ENCODE peak calls at places on chromosomes 16 and 17, in four cellular contexts. D is K562, H is GM12878, P is HepG2. E is an unnamed sample.

GRCh38 chr17:16912021-16912962 is 59.6 kb downstream of the TNFRSF13B start:
- DNase-seq in P (no peak), H (no peak), D (no peak), E (no peak)

GRCh38 chr16:4010225-4011158 is 105.8 kb downstream of the ADCY9 start:
- DNase-seq in P (no peak), D (no peak), H (no peak), E (no peak)

GRCh38 chr17:50097455-50097854 is 2.3 kb downstream of the PDK2 start:
- DNase-seq in H (no peak), P (no peak), D (no peak), E (no peak)

GRCh38 chr16:14309001-14309886 is 238.1 kb downstream of the MRTFB start:
- DNase-seq in D (no peak), H (no peak), P (no peak), E (no peak)

GRCh38 chr16:49464093-49464492 is 90.5 kb downstream of the C16orf78 start:
- DNase-seq in H (no peak), D (no peak), P (no peak), E (no peak)

GRCh38 chr17:3544365-3544764 is 13.2 kb downstream of the TRPV3 start:
- DNase-seq in H (no peak), P (no peak), D (no peak), E (no peak)

GRCh38 chr17:77328823-77329740 is 188.3 kb downstream of the SEC14L1 start:
- DNase-seq in H (no peak), D (no peak), P (no peak), E (no peak)

GRCh38 chr16:57017251-57017650 is 27.9 kb downstream of the NLRC5 start:
- DNase-seq in H (no peak), D (no peak), P (no peak), E (no peak)

GRCh38 chr16:649646-650045 is 481 bp downstream of the WDR90 start:
- DNase-seq in D (no peak), P (no peak), H (no peak), E (peak; percentile 74)

GRCh38 chr17:63640038-63640437 is 17.8 kb downstream of the MAP3K3 start:
- DNase-seq in D (no peak), P (no peak), H (no peak), E (no peak)

GRCh38 chr17:43410557-43411368 is 12.0 kb downstream of the ARL4D start:
- DNase-seq in D (no peak), P (no peak), H (no peak), E (no peak)

GRCh38 chr17:43409131-43409530 is 10.3 kb downstream of the ARL4D start:
- DNase-seq in D (no peak), H (no peak), P (no peak), E (no peak)

GRCh38 chr17:43403846-43404245 is 5.1 kb downstream of the ARL4D start:
- DNase-seq in P (no peak), D (peak; percentile 29), H (no peak), E (peak; percentile 73)

GRCh38 chr17:43405861-43406260 is 7.1 kb downstream of the ARL4D start:
- DNase-seq in H (no peak), P (no peak), D (no peak), E (no peak)

GRCh38 chr17:43406676-43407645 is 8.2 kb downstream of the ARL4D start:
- DNase-seq in P (no peak), D (no peak), H (no peak), E (no peak)
- H2AFZ ChIP-seq in P (no peak overlapping the region), D (no peak overlapping the region), H (no peak overlapping the region), E (peak overlapping the region; percentile 68)

DNA sequence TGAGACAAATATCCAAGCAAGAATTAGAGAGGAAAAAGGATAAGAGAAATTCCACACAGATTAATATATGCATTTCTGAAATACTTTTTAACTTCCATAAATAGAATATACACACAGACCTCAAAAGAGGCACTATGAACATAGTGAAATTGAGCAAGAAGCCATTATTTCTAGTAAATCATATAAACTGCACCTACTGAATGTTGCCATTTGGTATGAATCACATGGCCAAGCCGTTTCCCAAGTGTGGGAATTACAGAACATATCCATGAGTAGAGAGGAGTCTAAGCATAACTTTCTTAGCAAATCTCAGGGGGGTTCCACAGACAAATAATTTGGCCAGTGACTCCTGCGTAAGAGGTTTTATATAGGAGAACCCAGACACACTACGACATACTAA is 83.9 kb upstream of the PLEKHM1 start:
- DNase-seq in D (peak; percentile 8), P (no peak), H (no peak), E (no peak)
- TF ChIP-seq FOXM1 in D (no peak), P (no peak), H (no peak), E (no peak)

GRCh38 chr16:66850115-66850815 is 6.1 kb downstream of the CA7 start:
- DNase-seq in P (no peak), H (no peak), D (no peak), E (no peak)
- TF ChIP-seq YY1 in P (no peak), H (no peak), D (no peak), E (no peak)

GRCh38 chr17:32847977-32848376 is 28.9 kb downstream of the MYO1D start:
- DNase-seq in P (no peak), H (no peak), D (no peak), E (no peak)

GRCh38 chr17:32849879-32850278 is 27.0 kb downstream of the MYO1D start:
- DNase-seq in D (no peak), P (no peak), H (no peak), E (no peak)

GRCh38 chr17:32840241-32840640 is 36.7 kb downstream of the MYO1D start:
- DNase-seq in P (no peak), D (no peak), H (no peak), E (peak; percentile 17)

DNA sequence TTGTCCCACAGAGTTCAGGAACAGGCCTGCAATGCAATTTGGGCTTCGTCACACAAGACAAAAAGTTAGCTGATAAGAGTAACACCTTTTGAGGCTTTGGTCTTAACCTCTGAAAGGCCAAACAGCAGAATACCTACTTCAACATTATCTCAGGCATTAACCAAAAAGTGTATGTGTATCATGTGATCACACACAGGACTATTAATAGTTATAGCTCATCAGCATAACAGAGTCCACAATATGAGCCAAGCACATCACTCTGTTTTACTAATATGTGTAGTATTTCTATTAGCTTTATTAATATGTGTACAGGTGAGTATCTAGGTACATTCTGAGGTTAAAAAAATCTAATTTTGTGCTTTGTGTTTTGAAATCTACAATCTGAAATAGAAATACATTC is 30.8 kb downstream of the MYO1D start:
- DNase-seq in D (no peak), P (no peak), H (no peak), E (no peak)
- H2AFZ ChIP-seq in D (no peak overlapping the region), P (no peak overlapping the region), H (no peak overlapping the region), E (no peak overlapping the region)

E was measured in SK-N-SH.